ENCODE peak calls at places on chromosome 14, in six cellular contexts. A is fibroblast of lung, K is astrocyte of the cerebellum, P is AG09309, Z is A549, O is bronchial epithelial cell. J is an unnamed sample.

GRCh38 chr14:33602396-33602795 is 348.5 kb downstream of the EGLN3 start:
- DNase-seq in Z (no peak), A (no peak), K (no peak), P (no peak), O (no peak), J (no peak)

GRCh38 chr14:37213016-37213415 is 15.3 kb downstream of the MIPOL1 start:
- DNase-seq in Z (no peak), O (no peak), A (no peak), K (no peak), P (no peak), J (no peak)

GRCh38 chr14:94310248-94310647 is 12.9 kb downstream of the SERPINA6 start:
- DNase-seq in K (no peak), P (no peak), O (no peak), Z (no peak), A (no peak), J (no peak)

GRCh38 chr14:101781240-101782061 is 19.9 kb downstream of the PPP2R5C start:
- DNase-seq in A (no peak), K (no peak), Z (no peak), O (no peak), P (no peak), J (no peak)

GRCh38 chr14:35949933-35950332 is 123.8 kb downstream of the BRMS1L start:
- DNase-seq in O (no peak), P (no peak), A (no peak), K (no peak), Z (peak; percentile 70), J (no peak)

GRCh38 chr14:50756300-50756699 is 74.7 kb downstream of the NIN start:
- DNase-seq in P (no peak), O (no peak), Z (no peak), K (no peak), A (no peak), J (no peak)

GRCh38 chr14:67280506-67280905 is 39.3 kb downstream of the PALS1 start:
- DNase-seq in Z (no peak), A (no peak), O (no peak), P (no peak), K (no peak), J (no peak)

GRCh38 chr14:71212093-71212492 is 304.8 kb downstream of the PCNX1 start:
- DNase-seq in K (no peak), Z (no peak), A (no peak), P (no peak), O (no peak), J (no peak)

GRCh38 chr14:79357307-79357706 is 854.0 kb downstream of the DIO2 start:
- DNase-seq in A (no peak), K (no peak), Z (no peak), O (no peak), P (no peak), J (no peak)

GRCh38 chr14:105364100-105364708 is 34.1 kb upstream of the TEX22 start:
- DNase-seq in O (peak; percentile 54), Z (no peak), K (no peak), P (no peak), A (peak; percentile 39), J (peak; percentile 35)

GRCh38 chr14:52992236-52992635 is 41.4 kb upstream of the FERMT2 start:
- DNase-seq in K (no peak), Z (no peak), A (no peak), P (no peak), O (no peak), J (peak; percentile 62)

GRCh38 chr14:90828642-90829487 is 12.6 kb upstream of the TTC7B start:
- DNase-seq in Z (no peak), A (no peak), P (no peak), O (no peak), K (no peak), J (peak; percentile 56)

GRCh38 chr14:29627141-29627540 is 300.5 kb downstream of the PRKD1 start:
- DNase-seq in Z (no peak), A (peak; percentile 40), P (no peak), O (peak; percentile 57), K (no peak), J (no peak)

GRCh38 chr14:49857427-49858003 is 4.9 kb upstream of the NEMF start:
- DNase-seq in A (no peak), Z (no peak), O (no peak), P (no peak), K (no peak), J (no peak)

GRCh38 chr14:103296007-103296406 is 38.0 kb upstream of the EIF5 start:
- DNase-seq in P (no peak), Z (peak; percentile 48), O (peak; percentile 80), A (peak; percentile 52), K (no peak), J (peak; percentile 37)

DNA sequence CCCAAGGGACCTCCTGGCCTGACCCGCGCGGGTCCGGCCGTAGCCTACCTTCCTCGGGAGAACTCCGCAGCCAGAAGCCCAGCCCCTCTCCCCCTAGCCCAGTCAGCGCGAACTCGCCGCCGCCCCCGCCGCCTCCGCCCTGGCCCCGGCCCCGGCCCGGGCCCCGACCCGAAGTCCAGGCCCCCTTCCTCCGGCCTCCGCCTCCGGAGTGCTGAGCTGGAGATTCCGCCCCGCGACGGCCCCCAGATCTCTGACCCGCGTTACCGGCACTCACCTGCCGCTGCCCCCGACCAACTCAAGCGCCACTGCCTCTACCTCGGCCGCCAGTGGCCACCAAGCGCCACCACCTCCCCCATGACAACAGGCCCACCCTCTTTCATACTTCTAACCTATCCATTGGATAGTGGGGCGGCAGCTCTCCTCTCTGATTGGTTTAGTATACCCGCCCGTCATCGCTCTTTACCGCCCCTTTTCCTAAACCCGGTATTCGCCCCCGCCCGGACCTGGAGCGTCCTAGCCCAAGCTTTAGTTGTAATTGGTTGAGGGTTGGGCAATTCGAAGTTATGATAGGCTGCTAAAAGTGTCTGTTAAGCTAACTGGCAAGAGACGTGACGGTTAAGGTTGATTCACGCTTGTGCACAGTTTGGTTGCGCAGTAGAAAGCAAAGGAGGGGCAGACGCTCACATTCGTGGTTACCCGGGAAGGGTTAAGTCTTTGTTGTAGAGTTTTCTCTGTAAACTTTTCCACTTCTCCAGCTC is at the start of gene NUMB:
- DNase-seq in O (peak; percentile 100), K (peak; percentile 100), Z (peak; percentile 100), A (peak; percentile 100), P (peak; percentile 100), J (peak; percentile 100)
- TF ChIP-seq CTCF in O (peak; percentile 2), K (no peak), Z (no peak), A (no peak), P (no peak), J (no peak)

GRCh38 chr14:77040995-77041744 is 12.7 kb upstream of the IRF2BPL start:
- DNase-seq in K (no peak), Z (no peak), A (no peak), P (no peak), O (no peak), J (no peak)
- H3K4me3 ChIP-seq in K (no peak overlapping the region), Z (peak overlapping the region; percentile 22), A (peak overlapping the region; percentile 49), P (no peak overlapping the region), O (no peak overlapping the region), J (peak overlapping the region; percentile 22)

GRCh38 chr14:56247495-56248087 is 129.4 kb downstream of the PELI2 start:
- DNase-seq in Z (peak; percentile 19), A (peak; percentile 56), P (no peak), O (peak; percentile 35), K (no peak), J (peak; percentile 47)
- TF ChIP-seq CTCF in Z (peak; percentile 49), A (peak; percentile 48), P (peak; percentile 35), O (peak; percentile 20), K (peak; percentile 31), J (peak; percentile 53)

DNA sequence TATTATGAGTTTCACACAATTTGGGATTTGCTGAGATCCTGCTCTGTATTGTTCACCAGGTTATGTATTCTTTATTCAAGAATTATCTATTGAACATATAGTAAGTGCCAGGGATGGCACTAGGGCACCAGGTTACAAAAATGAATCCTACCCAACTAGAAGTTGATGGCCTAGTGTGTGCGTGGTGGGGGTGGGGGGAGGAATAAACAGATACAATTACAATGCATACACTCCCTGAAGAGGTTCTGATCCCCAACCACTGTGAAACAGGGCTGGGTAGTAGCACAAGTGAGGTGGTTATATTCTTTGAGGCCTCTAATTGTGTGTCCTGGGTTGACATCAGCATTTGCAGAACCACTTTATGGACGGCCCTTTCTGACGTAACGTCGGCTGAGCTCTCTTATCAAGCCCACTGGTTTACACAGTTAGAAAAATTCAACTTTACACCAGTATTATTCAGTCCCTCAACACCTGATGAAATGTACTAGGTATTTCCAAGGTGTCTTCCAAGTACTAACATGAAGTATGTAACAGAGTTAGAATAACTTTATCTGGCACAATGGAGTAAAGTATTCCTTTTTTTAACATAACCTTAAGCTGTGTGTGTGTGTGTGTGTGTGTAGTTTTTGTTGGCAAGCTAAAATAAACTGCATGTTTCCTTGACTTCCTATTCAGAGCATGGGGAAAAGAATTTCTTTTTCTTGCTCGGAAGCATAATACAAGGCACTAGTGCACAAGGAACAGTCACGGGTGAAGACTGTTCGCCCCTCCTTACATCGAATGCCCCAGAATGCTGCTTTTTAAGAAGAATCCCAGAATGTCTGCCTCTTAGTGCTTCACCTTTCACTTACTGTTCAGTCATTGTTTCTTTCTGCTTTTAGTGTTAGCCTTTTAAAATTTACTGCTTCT is 8.1 kb upstream of the GLRX5 start:
- DNase-seq in O (no peak), K (no peak), P (no peak), Z (no peak), A (peak; percentile 58), J (no peak)
- H3K4me3 ChIP-seq in O (no peak overlapping the region), K (no peak overlapping the region), P (no peak overlapping the region), Z (no peak overlapping the region), A (peak overlapping the region; percentile 12), J (no peak overlapping the region)

GRCh38 chr14:28142400-28143015 is 624.1 kb upstream of the FOXG1 start:
- DNase-seq in K (peak; percentile 12), Z (peak; percentile 29), A (peak; percentile 1), O (peak; percentile 1), P (no peak), J (no peak)
- TF ChIP-seq CTCF in K (peak; percentile 64), Z (peak; percentile 37), A (peak; percentile 13), O (peak; percentile 10), P (no peak), J (no peak)

DNA sequence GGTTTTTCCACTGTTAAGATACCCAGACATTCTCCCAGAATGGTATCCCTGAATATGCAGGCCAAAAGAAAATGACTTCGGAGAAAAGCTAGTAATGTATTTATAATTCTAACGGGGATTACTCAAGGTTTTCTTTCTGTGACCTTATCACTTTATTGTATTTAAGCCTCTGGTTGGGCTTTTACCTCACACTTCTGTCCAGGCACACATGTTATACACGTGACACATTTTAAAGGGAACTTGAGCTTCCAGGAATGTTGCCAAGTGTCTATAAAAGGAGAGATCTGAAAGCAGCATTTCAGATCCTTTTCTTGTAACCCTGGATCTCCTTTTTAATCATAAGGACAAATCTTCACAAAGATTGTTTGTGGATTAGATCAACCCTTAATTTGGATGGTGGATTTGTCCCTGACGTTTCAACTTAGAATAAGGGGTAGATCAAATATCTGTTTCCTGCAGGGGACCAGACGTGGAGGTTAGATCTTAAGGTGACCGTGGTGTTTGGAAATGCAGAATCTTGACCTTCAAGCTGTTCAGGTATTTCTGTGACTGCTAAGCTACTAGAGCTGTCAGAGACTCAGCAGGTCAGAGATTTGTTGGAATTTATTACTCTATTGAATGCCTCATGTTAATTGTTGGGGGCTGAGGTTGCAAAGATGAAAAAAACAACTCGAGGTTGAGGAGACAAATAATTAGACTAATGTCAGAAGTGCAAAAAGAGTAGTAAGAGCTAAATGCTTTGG is 1.5 kb downstream of the CIPC start:
- DNase-seq in O (peak; percentile 40), Z (no peak), K (peak; percentile 28), A (peak; percentile 87), P (peak; percentile 76), J (peak; percentile 91)
- H3K4me3 ChIP-seq in O (no peak overlapping the region), Z (peak overlapping the region; percentile 92), K (no peak overlapping the region), A (peak overlapping the region; percentile 96), P (no peak overlapping the region), J (peak overlapping the region; percentile 100)